ENCODE peak calls at places on chromosomes 6 and 20, in seven cellular contexts. One of them, this sample, is unnamed.

GRCh38 chr20:16125810-16126209 is 447.4 kb downstream of the KIF16B start:
- DNase-seq in IMR-90: no peak
- DNase-seq in fibroblast of mammary gland: no peak
- DNase-seq in GM23338: no peak
- DNase-seq in GM12878: no peak
- DNase-seq in fibroblast of villous mesenchyme: no peak
- DNase-seq in lower lobe of right lung: no peak
- DNase-seq in this sample: no peak

GRCh38 chr6:35238843-35239289 is 20.7 kb upstream of the ZNF76 start:
- DNase-seq in IMR-90: no peak
- DNase-seq in fibroblast of mammary gland: no peak
- DNase-seq in GM23338: peak
- DNase-seq in GM12878: no peak
- DNase-seq in fibroblast of villous mesenchyme: peak
- DNase-seq in lower lobe of right lung: no peak
- DNase-seq in this sample: no peak

GRCh38 chr6:129280719-129281118 is 397.8 kb downstream of the LAMA2 start:
- DNase-seq in IMR-90: no peak
- DNase-seq in fibroblast of mammary gland: no peak
- DNase-seq in GM23338: no peak
- DNase-seq in GM12878: no peak
- DNase-seq in fibroblast of villous mesenchyme: no peak
- DNase-seq in lower lobe of right lung: no peak
- DNase-seq in this sample: no peak

GRCh38 chr6:152271681-152272464 is 365.3 kb downstream of the SYNE1 start:
- DNase-seq in IMR-90: peak
- DNase-seq in fibroblast of mammary gland: peak
- DNase-seq in GM23338: no peak
- DNase-seq in GM12878: peak
- DNase-seq in fibroblast of villous mesenchyme: peak
- DNase-seq in lower lobe of right lung: no peak
- DNase-seq in this sample: no peak

GRCh38 chr6:134882426-134883038 is 67.4 kb downstream of the ALDH8A1 start:
- DNase-seq in IMR-90: peak
- DNase-seq in fibroblast of mammary gland: peak
- DNase-seq in GM23338: peak
- DNase-seq in GM12878: no peak
- DNase-seq in fibroblast of villous mesenchyme: peak
- DNase-seq in lower lobe of right lung: peak
- DNase-seq in this sample: peak

GRCh38 chr6:3687847-3688246 is 63.7 kb downstream of the PXDC1 start:
- DNase-seq in IMR-90: no peak
- DNase-seq in fibroblast of mammary gland: no peak
- DNase-seq in GM23338: peak
- DNase-seq in GM12878: no peak
- DNase-seq in fibroblast of villous mesenchyme: no peak
- DNase-seq in lower lobe of right lung: no peak
- DNase-seq in this sample: no peak

GRCh38 chr6:134604014-134604676 is 286.2 kb upstream of the SGK1 start:
- DNase-seq in IMR-90: no peak
- DNase-seq in fibroblast of mammary gland: no peak
- DNase-seq in GM23338: no peak
- DNase-seq in GM12878: no peak
- DNase-seq in fibroblast of villous mesenchyme: no peak
- DNase-seq in lower lobe of right lung: no peak
- DNase-seq in this sample: no peak

GRCh38 chr6:149028767-149029405 is 282.1 kb downstream of the UST start:
- DNase-seq in IMR-90: peak
- DNase-seq in fibroblast of mammary gland: peak
- DNase-seq in GM23338: peak
- DNase-seq in GM12878: peak
- DNase-seq in fibroblast of villous mesenchyme: peak
- DNase-seq in lower lobe of right lung: no peak
- DNase-seq in this sample: peak

GRCh38 chr6:100344761-100345160 is 120.0 kb downstream of the SIM1 start:
- DNase-seq in IMR-90: peak
- DNase-seq in fibroblast of mammary gland: peak
- DNase-seq in GM23338: no peak
- DNase-seq in GM12878: no peak
- DNase-seq in fibroblast of villous mesenchyme: no peak
- DNase-seq in lower lobe of right lung: no peak
- DNase-seq in this sample: no peak

GRCh38 chr20:3560578-3560977 is 89.8 kb downstream of the ATRN start:
- DNase-seq in IMR-90: peak
- DNase-seq in fibroblast of mammary gland: peak
- DNase-seq in GM23338: no peak
- DNase-seq in GM12878: no peak
- DNase-seq in fibroblast of villous mesenchyme: no peak
- DNase-seq in lower lobe of right lung: no peak
- DNase-seq in this sample: no peak

GRCh38 chr6:2396856-2397640 is 151.6 kb upstream of the GMDS start:
- DNase-seq in IMR-90: peak
- DNase-seq in fibroblast of mammary gland: peak
- DNase-seq in GM23338: no peak
- DNase-seq in GM12878: no peak
- DNase-seq in fibroblast of villous mesenchyme: peak
- DNase-seq in lower lobe of right lung: no peak
- DNase-seq in this sample: peak

GRCh38 chr20:3777726-3778629 is 3.3 kb downstream of the SPEF1 start:
- DNase-seq in IMR-90: no peak
- DNase-seq in fibroblast of mammary gland: peak
- DNase-seq in GM23338: peak
- DNase-seq in GM12878: no peak
- DNase-seq in fibroblast of villous mesenchyme: no peak
- DNase-seq in lower lobe of right lung: peak
- DNase-seq in this sample: no peak

GRCh38 chr6:65671922-65672321 is 35.1 kb downstream of the EYS start:
- DNase-seq in IMR-90: no peak
- DNase-seq in fibroblast of mammary gland: no peak
- DNase-seq in GM23338: no peak
- DNase-seq in GM12878: no peak
- DNase-seq in fibroblast of villous mesenchyme: no peak
- DNase-seq in lower lobe of right lung: no peak
- DNase-seq in this sample: no peak

GRCh38 chr6:155262655-155263054 is 1.2 kb upstream of the CLDN20 start:
- DNase-seq in IMR-90: no peak
- DNase-seq in fibroblast of mammary gland: no peak
- DNase-seq in GM23338: no peak
- DNase-seq in GM12878: no peak
- DNase-seq in fibroblast of villous mesenchyme: no peak
- DNase-seq in lower lobe of right lung: no peak
- DNase-seq in this sample: no peak

GRCh38 chr6:155267411-155267810 is 3.6 kb downstream of the CLDN20 start:
- DNase-seq in IMR-90: no peak
- DNase-seq in fibroblast of mammary gland: no peak
- DNase-seq in GM23338: peak
- DNase-seq in GM12878: no peak
- DNase-seq in fibroblast of villous mesenchyme: no peak
- DNase-seq in lower lobe of right lung: no peak
- DNase-seq in this sample: no peak

GRCh38 chr6:155263373-155264063 is at the start of gene CLDN20:
- DNase-seq in IMR-90: no peak
- DNase-seq in fibroblast of mammary gland: no peak
- DNase-seq in GM23338: no peak
- DNase-seq in GM12878: no peak
- DNase-seq in fibroblast of villous mesenchyme: no peak
- DNase-seq in lower lobe of right lung: no peak
- DNase-seq in this sample: no peak

GRCh38 chr6:155264704-155265320 is 999 bp downstream of the CLDN20 start:
- DNase-seq in IMR-90: no peak
- DNase-seq in fibroblast of mammary gland: peak
- DNase-seq in GM23338: no peak
- DNase-seq in GM12878: no peak
- DNase-seq in fibroblast of villous mesenchyme: peak
- DNase-seq in lower lobe of right lung: no peak
- DNase-seq in this sample: no peak

GRCh38 chr6:155265843-155266535 is 2.2 kb downstream of the CLDN20 start:
- DNase-seq in IMR-90: no peak
- DNase-seq in fibroblast of mammary gland: peak
- DNase-seq in GM23338: peak
- DNase-seq in GM12878: no peak
- DNase-seq in fibroblast of villous mesenchyme: no peak
- DNase-seq in lower lobe of right lung: no peak
- DNase-seq in this sample: no peak
- TF ChIP-seq CTCF in IMR-90: peak
- TF ChIP-seq CTCF in fibroblast of mammary gland: peak
- TF ChIP-seq CTCF in GM23338: peak
- TF ChIP-seq CTCF in GM12878: no peak
- TF ChIP-seq CTCF in fibroblast of villous mesenchyme: no peak
- TF ChIP-seq CTCF in lower lobe of right lung: no peak
- TF ChIP-seq CTCF in this sample: no peak

GRCh38 chr6:63802606-63803206 is 167.1 kb downstream of the PHF3 start:
- DNase-seq in IMR-90: peak
- DNase-seq in fibroblast of mammary gland: peak
- DNase-seq in GM23338: peak
- DNase-seq in GM12878: no peak
- DNase-seq in fibroblast of villous mesenchyme: peak
- DNase-seq in lower lobe of right lung: no peak
- DNase-seq in this sample: no peak
- TF ChIP-seq CTCF in IMR-90: peak
- TF ChIP-seq CTCF in fibroblast of mammary gland: peak
- TF ChIP-seq CTCF in GM23338: peak
- TF ChIP-seq CTCF in GM12878: peak
- TF ChIP-seq CTCF in fibroblast of villous mesenchyme: peak
- TF ChIP-seq CTCF in lower lobe of right lung: peak
- TF ChIP-seq CTCF in this sample: peak

DNA sequence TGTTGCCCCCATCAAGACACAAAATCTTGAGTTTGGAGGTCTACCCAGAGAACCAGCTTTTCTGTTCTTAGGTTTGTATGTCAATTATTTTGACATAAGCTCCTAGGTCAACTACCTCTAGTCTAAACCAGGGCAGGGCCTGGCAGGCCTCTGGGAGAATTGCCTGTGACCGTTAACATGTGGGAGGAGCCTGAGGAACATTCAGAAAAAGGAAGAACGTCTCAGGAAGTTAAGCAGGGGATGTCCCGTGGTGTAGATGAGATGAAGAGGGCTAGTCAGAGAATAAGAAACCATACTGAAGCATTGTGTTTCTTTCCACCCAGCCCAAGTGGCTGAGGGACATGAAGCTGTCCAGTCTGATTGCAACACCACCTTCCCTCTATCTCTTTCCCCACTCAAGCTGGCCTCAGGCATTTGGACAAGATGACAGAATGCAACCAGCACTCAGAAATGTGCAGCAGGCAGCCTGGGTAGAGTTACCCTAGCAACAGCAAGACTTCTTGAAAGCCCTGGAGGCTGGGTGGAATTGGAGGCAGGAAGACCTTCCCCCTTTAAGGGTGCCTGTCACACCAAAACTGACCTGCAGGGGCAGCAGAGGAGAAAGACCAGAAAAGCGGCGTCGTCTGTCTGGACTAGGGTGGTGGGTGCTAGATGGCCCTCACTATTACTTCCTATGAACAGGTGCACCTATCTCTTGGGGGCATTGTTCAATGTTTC is 186.2 kb downstream of the UNC5CL start:
- DNase-seq in IMR-90: no peak
- DNase-seq in fibroblast of mammary gland: no peak
- DNase-seq in GM23338: peak
- DNase-seq in GM12878: no peak
- DNase-seq in fibroblast of villous mesenchyme: no peak
- DNase-seq in lower lobe of right lung: no peak
- DNase-seq in this sample: no peak
- TF ChIP-seq CTCF in IMR-90: peak
- TF ChIP-seq CTCF in fibroblast of mammary gland: peak
- TF ChIP-seq CTCF in GM23338: peak
- TF ChIP-seq CTCF in GM12878: no peak
- TF ChIP-seq CTCF in fibroblast of villous mesenchyme: peak
- TF ChIP-seq CTCF in lower lobe of right lung: peak
- TF ChIP-seq CTCF in this sample: peak

DNA sequence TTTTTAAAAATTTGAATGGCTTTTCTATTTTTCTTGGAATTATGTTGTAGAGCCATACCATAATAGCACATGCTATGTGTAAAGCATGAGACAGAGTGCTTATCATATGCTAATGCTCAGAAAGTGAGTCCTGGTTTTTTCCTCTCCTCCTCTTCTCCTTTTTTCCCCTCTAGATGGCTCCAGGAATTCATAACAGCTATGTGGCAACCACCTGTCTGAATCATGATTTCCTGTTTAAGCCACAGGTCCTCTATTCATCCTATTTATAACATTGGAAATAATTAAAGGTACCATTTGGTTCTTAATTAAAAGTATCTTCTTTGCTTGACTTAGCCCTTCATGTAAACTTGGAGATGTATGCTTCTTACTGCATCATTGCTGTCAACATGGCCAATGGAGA is 260.0 kb upstream of the MAP3K7 start:
- DNase-seq in IMR-90: no peak
- DNase-seq in fibroblast of mammary gland: no peak
- DNase-seq in GM23338: no peak
- DNase-seq in GM12878: no peak
- DNase-seq in fibroblast of villous mesenchyme: no peak
- DNase-seq in lower lobe of right lung: no peak
- DNase-seq in this sample: no peak
- TF ChIP-seq CTCF in IMR-90: no peak
- TF ChIP-seq CTCF in fibroblast of mammary gland: no peak
- TF ChIP-seq CTCF in GM23338: no peak
- TF ChIP-seq CTCF in GM12878: no peak
- TF ChIP-seq CTCF in fibroblast of villous mesenchyme: no peak
- TF ChIP-seq CTCF in lower lobe of right lung: no peak
- TF ChIP-seq CTCF in this sample: no peak

This sample was measured in mesothelial cell of epicardium.